ENCODE peak calls at places on chromosomes 11 and 22, in nine cellular contexts. X, R, N, H, P, W, J, Z and D are unnamed samples.

GRCh38 chr22:49678137-49678841 is 149.4 kb downstream of the BRD1 start:
- DNase-seq in X (no peak), R (no peak), N (no peak), H (peak), P (no peak), W (no peak), J (no peak), Z (no peak), D (no peak)

GRCh38 chr11:35144103-35144741 is 5.3 kb downstream of the CD44 start:
- DNase-seq in X (peak), R (peak), N (no peak), H (no peak), P (peak), W (peak), J (no peak), Z (peak), D (no peak)

GRCh38 chr22:49586244-49586748 is 241.4 kb downstream of the BRD1 start:
- DNase-seq in X (no peak), R (no peak), N (no peak), H (no peak), P (peak), W (no peak), J (no peak), Z (no peak), D (no peak)

GRCh38 chr11:25566298-25567200 is 765.4 kb upstream of the ANO3 start:
- DNase-seq in X (no peak), R (no peak), N (no peak), H (no peak), P (peak), W (no peak), J (no peak), Z (no peak), D (no peak)

GRCh38 chr22:30940655-30941362 is 27.8 kb downstream of the MORC2 start:
- DNase-seq in X (no peak), R (peak), N (no peak), H (no peak), P (no peak), W (no peak), J (no peak), Z (no peak), D (no peak)

GRCh38 chr11:107898270-107898669 is 30.0 kb upstream of the RAB39A start:
- DNase-seq in X (peak), R (no peak), N (no peak), H (no peak), P (no peak), W (peak), J (no peak), Z (peak), D (no peak)

GRCh38 chr11:117949062-117949461 is 19.9 kb upstream of the TMPRSS13 start:
- DNase-seq in X (no peak), R (no peak), N (no peak), H (peak), P (no peak), W (no peak), J (no peak), Z (no peak), D (no peak)

GRCh38 chr11:6817668-6818067 is 18.2 kb upstream of the OR6A2 start:
- DNase-seq in X (no peak), R (no peak), N (no peak), H (no peak), P (no peak), W (no peak), J (no peak), Z (peak), D (no peak)

GRCh38 chr22:46969491-46969890 is 207.0 kb downstream of the TBC1D22A start:
- DNase-seq in X (no peak), R (no peak), N (no peak), H (peak), P (no peak), W (no peak), J (no peak), Z (no peak), D (no peak)

GRCh38 chr11:124174001-124174400 is 9.1 kb upstream of the OR10D3 start:
- DNase-seq in X (peak), R (no peak), N (no peak), H (no peak), P (no peak), W (no peak), J (peak), Z (peak), D (no peak)

GRCh38 chr11:61837411-61838005 is 9.4 kb downstream of the FADS2 start:
- DNase-seq in X (no peak), R (no peak), N (no peak), H (no peak), P (no peak), W (no peak), J (no peak), Z (no peak), D (no peak)

GRCh38 chr11:75850787-75851186 is 35.8 kb downstream of the UVRAG start:
- DNase-seq in X (no peak), R (no peak), N (no peak), H (no peak), P (no peak), W (peak), J (no peak), Z (peak), D (no peak)

GRCh38 chr11:134464196-134464595 is 52.2 kb upstream of the B3GAT1 start:
- DNase-seq in X (no peak), R (no peak), N (no peak), H (no peak), P (no peak), W (no peak), J (no peak), Z (no peak), D (no peak)

GRCh38 chr11:2213384-2213842 is 41.8 kb upstream of the TH start:
- DNase-seq in X (no peak), R (no peak), N (no peak), H (no peak), P (peak), W (peak), J (no peak), Z (no peak), D (no peak)

GRCh38 chr11:12642040-12642439 is 32.2 kb upstream of the TEAD1 start:
- DNase-seq in X (no peak), R (no peak), N (no peak), H (no peak), P (no peak), W (no peak), J (no peak), Z (no peak), D (no peak)

GRCh38 chr22:50072167-50072555 is 13.1 kb downstream of the MLC1 start:
- DNase-seq in X (no peak), R (no peak), N (no peak), H (no peak), P (peak), W (no peak), J (no peak), Z (no peak), D (no peak)

GRCh38 chr11:135033545-135033944 is 621.5 kb upstream of the B3GAT1 start:
- DNase-seq in X (no peak), R (no peak), N (no peak), H (no peak), P (no peak), W (no peak), J (peak), Z (no peak), D (no peak)

GRCh38 chr11:117186431-117186761 is 7.9 kb downstream of the SIDT2 start:
- DNase-seq in X (no peak), R (no peak), N (peak), H (peak), P (no peak), W (no peak), J (no peak), Z (no peak), D (no peak)

GRCh38 chr11:68542617-68543016 is 82.1 kb downstream of the PPP6R3 start:
- DNase-seq in X (peak), R (no peak), N (no peak), H (no peak), P (no peak), W (no peak), J (no peak), Z (peak), D (no peak)

GRCh38 chr11:82765466-82766034 is 31.9 kb upstream of the FAM181B start:
- DNase-seq in X (no peak), R (no peak), N (no peak), H (no peak), P (no peak), W (no peak), J (no peak), Z (no peak), D (no peak)

GRCh38 chr11:57491371-57492061 is 24.0 kb downstream of the SLC43A1 start:
- DNase-seq in X (no peak), R (peak), N (peak), H (no peak), P (no peak), W (peak), J (no peak), Z (peak), D (peak)

GRCh38 chr11:96267490-96268010 is 75.4 kb downstream of the MAML2 start:
- DNase-seq in X (no peak), R (peak), N (no peak), H (no peak), P (no peak), W (no peak), J (no peak), Z (no peak), D (peak)

GRCh38 chr11:60985991-60986915 is 14.8 kb downstream of the CD6 start:
- DNase-seq in X (no peak), R (peak), N (peak), H (peak), P (peak), W (peak), J (no peak), Z (peak), D (peak)

GRCh38 chr11:64536396-64536935 is 54.6 kb upstream of the SLC22A12 start:
- DNase-seq in X (no peak), R (no peak), N (no peak), H (no peak), P (no peak), W (no peak), J (no peak), Z (peak), D (no peak)

GRCh38 chr22:19431641-19432091 is at the start of gene HIRA:
- DNase-seq in X (peak), R (peak), N (peak), H (peak), P (peak), W (peak), J (peak), Z (peak), D (peak)

GRCh38 chr11:74754507-74755255 is 6.0 kb downstream of the RNF169 start:
- DNase-seq in X (peak), R (no peak), N (no peak), H (no peak), P (no peak), W (no peak), J (no peak), Z (peak), D (no peak)

GRCh38 chr11:47587733-47588326 is 1.4 kb downstream of the FAM180B start:
- DNase-seq in X (no peak), R (no peak), N (no peak), H (peak), P (peak), W (peak), J (peak), Z (no peak), D (no peak)

GRCh38 chr11:95715777-95716241 is 73.8 kb downstream of the FAM76B start:
- DNase-seq in X (peak), R (no peak), N (no peak), H (no peak), P (no peak), W (peak), J (peak), Z (peak), D (no peak)